ENCODE peak calls at places on chromosome 14, in six cellular contexts. W is NCI-H2081; L is LoVo; A is NCI-H510A treated with DMSO at 0.1 percent for 48 hours; K is stimulated activated CD4-positive, alpha-beta T cell treated with anti-CD3 and anti-CD28 coated beads, Interleukin-15, amount 100 ng/mL, for 48 hours; H is D341Med. J is an unnamed sample.

GRCh38 chr14:95679995-95680735 is 6.1 kb upstream of the TCL1B start:
- DNase-seq in W (peak), L (no peak), H (no peak), K (no peak), A (peak), J (no peak)

GRCh38 chr14:95257521-95257920 is 62.2 kb downstream of the CLMN start:
- DNase-seq in K (no peak), W (no peak), L (no peak), H (no peak), A (no peak), J (no peak)

GRCh38 chr14:38203929-38204716 is 3.6 kb upstream of the SSTR1 start:
- DNase-seq in A (no peak), L (no peak), W (no peak), H (no peak), K (no peak), J (no peak)

GRCh38 chr14:33435911-33436310 is 497.2 kb downstream of the NPAS3 start:
- DNase-seq in H (no peak), L (no peak), W (no peak), K (no peak), A (no peak), J (no peak)

GRCh38 chr14:100294213-100294962 is 11.9 kb downstream of the SLC25A29 start:
- DNase-seq in L (no peak), W (no peak), H (peak), A (no peak), K (no peak), J (no peak)

GRCh38 chr14:38964630-38965029 is 138.4 kb downstream of the SEC23A start:
- DNase-seq in L (no peak), H (no peak), K (no peak), W (no peak), A (peak), J (no peak)

GRCh38 chr14:75279153-75279738 is 618 bp downstream of the FOS start:
- DNase-seq in W (peak), H (peak), K (no peak), L (no peak), A (peak), J (peak)

GRCh38 chr14:101927859-101928258 is 36.5 kb upstream of the DYNC1H1 start:
- DNase-seq in H (no peak), A (no peak), W (no peak), K (no peak), L (no peak), J (no peak)

GRCh38 chr14:47917344-47917954 is 242.0 kb upstream of the MDGA2 start:
- DNase-seq in W (peak), A (peak), K (no peak), H (peak), L (peak), J (no peak)

GRCh38 chr14:82905762-82906161 is 1372.1 kb upstream of the SEL1L start:
- DNase-seq in L (no peak), W (no peak), K (no peak), A (peak), H (no peak), J (no peak)

GRCh38 chr14:72731252-72732020 is 162.5 kb downstream of the DPF3 start:
- DNase-seq in W (no peak), L (no peak), H (no peak), K (no peak), A (no peak), J (no peak)

GRCh38 chr14:103093856-103094405 is 594 bp upstream of the EXOC3L4 start:
- DNase-seq in W (no peak), H (no peak), K (no peak), L (no peak), A (no peak), J (no peak)

GRCh38 chr14:103736546-103737431 is 21.2 kb downstream of the ZFYVE21 start:
- DNase-seq in H (no peak), A (no peak), W (no peak), K (no peak), L (no peak), J (no peak)

GRCh38 chr14:51095854-51096823 is 1.2 kb upstream of the TRIM9 start:
- DNase-seq in H (no peak), K (no peak), L (no peak), A (peak), W (peak), J (peak)

GRCh38 chr14:60093606-60094005 is 1.9 kb downstream of the PCNX4 start:
- DNase-seq in L (no peak), H (no peak), A (no peak), W (no peak), K (no peak), J (no peak)